ENCODE peak calls at places on chromosomes 6 and 20, in nine cellular contexts. V is A549, B is heart left ventricle, L is tibial nerve, J is endothelial cell of umbilical vein, Z is adrenal gland, P is uterus, M is ovary, T is lower leg skin. C is an unnamed sample.

GRCh38 chr6:116217069-116217468 is 36.8 kb downstream of the TSPYL4 start:
- DNase-seq in V (peak), B (no peak), L (no peak), J (peak), Z (no peak), P (no peak), M (no peak), T (no peak), C (no peak)

GRCh38 chr20:17905544-17905943 is 63.0 kb downstream of the SNX5 start:
- DNase-seq in V (no peak), B (no peak), L (no peak), J (no peak), Z (no peak), P (no peak), M (no peak), T (no peak), C (no peak)

GRCh38 chr6:11989376-11989775 is 22.7 kb upstream of the HIVEP1 start:
- DNase-seq in V (no peak), B (no peak), L (no peak), J (no peak), Z (no peak), P (no peak), M (no peak), T (no peak), C (no peak)

GRCh38 chr6:22413681-22414305 is 117.0 kb upstream of the PRL start:
- DNase-seq in V (no peak), B (no peak), L (no peak), J (no peak), Z (no peak), P (no peak), M (no peak), T (no peak), C (no peak)

GRCh38 chr6:6730831-6731230 is 142.3 kb downstream of the LY86 start:
- DNase-seq in V (no peak), B (peak), L (no peak), J (peak), Z (peak), P (peak), M (no peak), T (no peak), C (peak)

GRCh38 chr20:62501801-62502495 is 26.2 kb upstream of the GATA5 start:
- DNase-seq in V (no peak), B (no peak), L (no peak), J (peak), Z (no peak), P (no peak), M (no peak), T (no peak), C (peak)

GRCh38 chr20:49460916-49461315 is 21.6 kb downstream of the KCNB1 start:
- DNase-seq in V (no peak), B (no peak), L (no peak), J (no peak), Z (no peak), P (no peak), M (no peak), T (no peak), C (no peak)

GRCh38 chr20:3874194-3874824 is 14.9 kb upstream of the PANK2 start:
- DNase-seq in V (no peak), B (no peak), L (no peak), J (no peak), Z (no peak), P (no peak), M (no peak), T (no peak), C (no peak)

GRCh38 chr20:16607364-16608264 is 34.4 kb upstream of the KIF16B start:
- DNase-seq in V (no peak), B (no peak), L (no peak), J (no peak), Z (no peak), P (no peak), M (no peak), T (no peak), C (no peak)

GRCh38 chr6:132414761-132415160 is 13.5 kb upstream of the MOXD1 start:
- DNase-seq in V (no peak), B (no peak), L (no peak), J (no peak), Z (no peak), P (no peak), M (no peak), T (no peak), C (no peak)

GRCh38 chr20:25461766-25462165 is 54.3 kb downstream of the GINS1 start:
- DNase-seq in V (no peak), B (no peak), L (no peak), J (no peak), Z (no peak), P (no peak), M (no peak), T (no peak), C (no peak)

GRCh38 chr6:69487688-69488087 is 309.1 kb downstream of the LMBRD1 start:
- DNase-seq in V (no peak), B (no peak), L (no peak), J (no peak), Z (no peak), P (no peak), M (no peak), T (no peak), C (no peak)

GRCh38 chr6:111076024-111076680 is 11.2 kb upstream of the SLC16A10 start:
- DNase-seq in V (no peak), B (no peak), L (no peak), J (no peak), Z (peak), P (no peak), M (no peak), T (no peak), C (no peak)

GRCh38 chr6:79570802-79571367 is 33.7 kb upstream of the LCA5 start:
- DNase-seq in V (peak), B (no peak), L (no peak), J (peak), Z (no peak), P (no peak), M (no peak), T (no peak), C (no peak)

GRCh38 chr6:37516076-37516919 is 16.6 kb upstream of the CCDC167 start:
- DNase-seq in V (no peak), B (peak), L (no peak), J (no peak), Z (peak), P (no peak), M (no peak), T (no peak), C (no peak)

GRCh38 chr6:38750968-38751615 is 36.0 kb downstream of the DNAH8 start:
- DNase-seq in V (no peak), B (no peak), L (no peak), J (no peak), Z (no peak), P (no peak), M (no peak), T (no peak), C (no peak)

GRCh38 chr6:111061493-111061892 is 25.8 kb upstream of the SLC16A10 start:
- DNase-seq in V (no peak), B (no peak), L (no peak), J (no peak), Z (no peak), P (no peak), M (no peak), T (no peak), C (peak)

GRCh38 chr6:45138765-45139164 is 189.4 kb upstream of the RUNX2 start:
- DNase-seq in V (no peak), B (no peak), L (no peak), J (no peak), Z (no peak), P (no peak), M (no peak), T (no peak), C (no peak)

GRCh38 chr6:146028250-146028789 is 542 bp upstream of the GRM1 start:
- DNase-seq in V (peak), B (peak), L (no peak), J (peak), Z (peak), P (peak), M (peak), T (no peak), C (no peak)

GRCh38 chr20:346640-347316 is at the start of gene NRSN2:
- DNase-seq in V (peak), B (peak), L (peak), J (peak), Z (peak), P (peak), M (peak), T (peak), C (peak)

GRCh38 chr6:45169815-45170214 is 158.3 kb upstream of the RUNX2 start:
- DNase-seq in V (no peak), B (no peak), L (no peak), J (no peak), Z (no peak), P (no peak), M (no peak), T (no peak), C (no peak)

GRCh38 chr20:32559753-32560380 is 25.3 kb downstream of the NOL4L start:
- DNase-seq in V (no peak), B (no peak), L (no peak), J (no peak), Z (no peak), P (no peak), M (no peak), T (no peak), C (no peak)

GRCh38 chr6:125846292-125847024 is 55.7 kb downstream of the NCOA7 start:
- DNase-seq in V (no peak), B (no peak), L (no peak), J (no peak), Z (no peak), P (no peak), M (no peak), T (no peak), C (no peak)

GRCh38 chr6:44001318-44001868 is 125.9 kb downstream of the MRPL14 start:
- DNase-seq in V (no peak), B (no peak), L (no peak), J (peak), Z (no peak), P (no peak), M (no peak), T (no peak), C (peak)

GRCh38 chr20:11047559-11047958 is 373.8 kb upstream of the JAG1 start:
- DNase-seq in V (no peak), B (no peak), L (no peak), J (no peak), Z (no peak), P (no peak), M (no peak), T (no peak), C (no peak)

GRCh38 chr6:125491860-125492617 is 190.3 kb upstream of the HDDC2 start:
- DNase-seq in V (no peak), B (no peak), L (no peak), J (no peak), Z (no peak), P (no peak), M (no peak), T (no peak), C (no peak)

GRCh38 chr20:53738945-53739798 is 145.5 kb upstream of the ZNF217 start:
- DNase-seq in V (no peak), B (no peak), L (no peak), J (no peak), Z (no peak), P (no peak), M (no peak), T (no peak), C (no peak)

GRCh38 chr6:149861603-149862423 is 2.3 kb downstream of the LRP11 start:
- DNase-seq in V (no peak), B (no peak), L (no peak), J (peak), Z (no peak), P (no peak), M (no peak), T (no peak), C (no peak)

GRCh38 chr6:149863596-149863845 is 638 bp downstream of the LRP11 start:
- DNase-seq in V (no peak), B (no peak), L (no peak), J (no peak), Z (no peak), P (no peak), M (no peak), T (no peak), C (no peak)

GRCh38 chr6:149864578-149865535 is 698 bp upstream of the LRP11 start:
- DNase-seq in V (peak), B (no peak), L (no peak), J (peak), Z (peak), P (no peak), M (no peak), T (no peak), C (no peak)

GRCh38 chr6:149862901-149863595 is 1.1 kb downstream of the LRP11 start:
- DNase-seq in V (no peak), B (peak), L (peak), J (peak), Z (peak), P (peak), M (peak), T (peak), C (peak)

GRCh38 chr6:149863846-149864577 is at the start of gene LRP11:
- DNase-seq in V (peak), B (peak), L (peak), J (peak), Z (peak), P (peak), M (peak), T (peak), C (peak)
- TF ChIP-seq POLR2A in V (peak), B (peak), L (peak), J (peak), Z (peak), P (peak), M (peak), T (no peak), C (peak)

DNA sequence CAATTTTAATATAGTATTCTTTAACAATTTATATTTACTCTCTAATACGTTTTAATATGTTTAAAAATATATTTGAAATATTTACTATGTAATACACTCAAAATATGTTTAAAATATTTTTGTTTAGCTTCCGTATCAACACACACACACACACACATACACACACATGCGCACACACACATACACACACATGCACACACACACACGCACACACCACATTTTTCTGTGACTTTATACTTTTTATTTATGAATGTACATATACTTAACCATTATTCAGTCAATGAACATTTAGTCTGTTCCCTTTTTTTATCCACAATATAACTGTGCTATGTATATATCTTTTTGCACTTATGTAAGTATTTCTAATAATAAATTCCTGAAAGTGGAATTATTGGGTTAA is 15.7 kb downstream of the OR2B6 start:
- DNase-seq in V (no peak), B (no peak), L (no peak), J (no peak), Z (no peak), P (no peak), M (no peak), T (no peak), C (no peak)
- TF ChIP-seq POLR2A in V (no peak), B (no peak), L (no peak), J (no peak), Z (no peak), P (no peak), M (no peak), T (no peak), C (no peak)

GRCh38 chr20:2101935-2102584 is 433 bp downstream of the STK35 start:
- DNase-seq in V (peak), B (peak), L (peak), J (peak), Z (peak), P (peak), M (peak), T (peak), C (peak)
- TF ChIP-seq POLR2A in V (peak), B (peak), L (no peak), J (peak), Z (peak), P (no peak), M (peak), T (no peak), C (peak)

GRCh38 chr6:16239090-16239797 is 857 bp downstream of the GMPR start:
- DNase-seq in V (no peak), B (peak), L (peak), J (peak), Z (no peak), P (peak), M (peak), T (no peak), C (peak)
- TF ChIP-seq POLR2A in V (no peak), B (peak), L (no peak), J (no peak), Z (peak), P (peak), M (no peak), T (no peak), C (no peak)

GRCh38 chr6:166335378-166336366 is 6.7 kb downstream of the SFT2D1 start:
- DNase-seq in V (no peak), B (no peak), L (no peak), J (no peak), Z (no peak), P (no peak), M (no peak), T (no peak), C (no peak)

GRCh38 chr6:166331503-166332133 is 10.7 kb downstream of the SFT2D1 start:
- DNase-seq in V (no peak), B (no peak), L (no peak), J (no peak), Z (no peak), P (no peak), M (no peak), T (no peak), C (no peak)

GRCh38 chr6:166334878-166335277 is 7.5 kb downstream of the SFT2D1 start:
- DNase-seq in V (no peak), B (no peak), L (no peak), J (no peak), Z (no peak), P (no peak), M (no peak), T (no peak), C (no peak)

GRCh38 chr6:166330612-166331011 is 11.7 kb downstream of the SFT2D1 start:
- DNase-seq in V (peak), B (peak), L (no peak), J (no peak), Z (peak), P (no peak), M (peak), T (no peak), C (no peak)

GRCh38 chr6:166333172-166333995 is 9.0 kb downstream of the SFT2D1 start:
- DNase-seq in V (no peak), B (no peak), L (no peak), J (no peak), Z (no peak), P (no peak), M (no peak), T (no peak), C (no peak)
- TF ChIP-seq POLR2A in V (no peak), B (no peak), L (no peak), J (no peak), Z (no peak), P (no peak), M (no peak), T (no peak), C (no peak)

DNA sequence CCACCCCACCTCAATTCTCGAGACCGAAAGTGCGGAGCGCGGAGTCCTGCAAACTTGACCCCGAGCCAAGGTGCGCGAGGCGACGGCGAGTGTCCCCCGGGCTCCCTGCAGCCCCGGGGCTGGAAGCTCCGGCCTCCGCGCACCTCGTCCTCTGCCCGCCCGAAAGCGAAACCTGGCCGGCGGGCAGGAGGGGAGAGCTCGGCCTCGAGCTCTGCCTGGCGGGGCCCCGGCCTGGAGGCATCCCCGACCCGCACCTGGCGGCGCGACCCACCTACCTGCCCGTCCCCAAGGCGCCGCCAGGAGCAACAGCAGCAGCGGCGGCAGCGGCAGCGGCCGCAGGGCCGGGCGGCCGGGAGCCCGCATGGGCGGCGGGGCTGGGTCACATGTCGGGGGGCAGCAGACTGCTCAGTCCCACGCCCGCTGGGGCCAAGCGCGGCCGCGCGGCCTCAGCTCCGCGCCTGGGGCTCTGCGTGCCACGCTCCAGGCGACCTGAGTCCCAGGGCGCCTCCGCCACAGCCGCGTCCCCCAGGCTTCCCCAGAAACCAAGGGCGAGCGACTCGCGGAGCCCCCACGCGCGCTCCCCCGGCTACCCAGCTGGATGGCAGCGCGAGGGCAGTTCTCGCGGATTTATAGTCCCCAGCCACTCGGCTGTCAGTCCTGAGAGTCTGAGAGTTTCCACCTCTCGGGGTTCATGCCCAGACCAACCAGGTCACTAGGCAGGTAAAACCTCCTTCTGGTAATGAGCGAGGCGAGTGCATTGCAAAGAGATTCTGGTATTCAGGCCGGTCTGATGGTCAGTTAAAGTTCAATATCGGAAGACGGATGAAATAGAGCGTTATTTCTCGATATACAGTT is at the start of gene IL20RA:
- DNase-seq in V (peak), B (peak), L (no peak), J (no peak), Z (peak), P (peak), M (peak), T (no peak), C (no peak)
- TF ChIP-seq POLR2A in V (no peak), B (no peak), L (no peak), J (no peak), Z (peak), P (no peak), M (no peak), T (no peak), C (no peak)

DNA sequence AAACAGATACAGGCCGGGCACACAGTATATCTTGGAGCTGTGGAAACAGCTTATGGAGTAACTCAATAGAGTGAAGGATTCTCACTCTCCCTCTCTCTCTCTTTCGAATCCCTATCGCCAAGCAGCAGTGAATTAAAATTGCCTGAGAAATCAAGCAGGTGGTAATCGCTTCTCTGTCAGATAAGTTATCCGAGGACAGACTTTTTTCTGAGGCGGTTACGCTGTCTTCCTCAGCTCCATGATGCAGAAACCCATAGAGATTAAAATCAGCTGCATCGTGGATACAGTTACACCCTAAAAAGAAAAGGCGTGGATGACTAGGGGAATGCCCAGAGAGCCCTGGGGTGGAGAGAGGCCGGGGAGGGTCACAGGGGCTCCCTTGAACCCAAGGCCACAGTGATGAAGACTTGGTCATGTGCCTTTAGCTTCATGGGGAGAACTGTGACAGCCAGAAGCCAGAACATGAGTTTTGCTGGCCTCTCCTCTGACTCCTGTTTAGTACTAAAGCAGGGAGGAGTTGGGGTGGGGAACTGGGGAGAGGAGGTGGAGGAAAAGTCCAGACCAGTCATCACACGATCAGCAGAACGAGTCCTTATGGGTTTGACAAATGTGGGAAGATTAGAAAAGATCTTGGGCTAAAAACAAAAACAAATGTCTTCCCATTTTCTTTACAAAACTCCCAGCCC is 138.8 kb upstream of the JARID2 start:
- DNase-seq in V (no peak), B (no peak), L (no peak), J (no peak), Z (no peak), P (no peak), M (no peak), T (no peak), C (no peak)
- TF ChIP-seq POLR2A in V (no peak), B (no peak), L (no peak), J (no peak), Z (no peak), P (no peak), M (no peak), T (no peak), C (no peak)

C was measured in H54.